ENCODE peak calls at places on chromosomes 7 and 10, in nine cellular contexts. X is adipocyte, D is GM04504, O is hippocampal formation, M is amniotic stem cell, B is AG04450, Y is mammary epithelial cell, J is esophagus squamous epithelium, I is GM12891. S is an unnamed sample.

GRCh38 chr10:63608511-63608910 is 87.3 kb downstream of the REEP3 start:
- DNase-seq in O (no peak), M (no peak), D (no peak), X (no peak), I (no peak), Y (no peak), J (no peak), B (no peak), S (no peak)

GRCh38 chr7:33190688-33191304 is 61.4 kb downstream of the BBS9 start:
- DNase-seq in X (no peak), O (no peak), M (no peak), J (no peak), B (no peak), Y (no peak), I (no peak), D (no peak), S (no peak)

GRCh38 chr10:73641272-73642060 is at the start of gene MYOZ1:
- DNase-seq in B (no peak), O (no peak), Y (peak; percentile 18), J (no peak), D (no peak), I (no peak), X (peak; percentile 70), M (no peak), S (no peak)

GRCh38 chr7:124754576-124755264 is 10.9 kb downstream of the GPR37 start:
- DNase-seq in O (peak; percentile 90), J (no peak), X (no peak), I (no peak), Y (no peak), B (no peak), M (no peak), D (no peak), S (no peak)

GRCh38 chr7:74094224-74095095 is 10.9 kb downstream of the LIMK1 start:
- DNase-seq in I (peak; percentile 71), Y (peak; percentile 94), D (peak; percentile 93), B (peak; percentile 66), J (peak; percentile 55), X (peak; percentile 92), O (no peak), M (peak; percentile 89), S (peak; percentile 81)

GRCh38 chr10:44696496-44696895 is 214.6 kb upstream of the TMEM72 start:
- DNase-seq in O (no peak), Y (no peak), X (peak; percentile 95), M (peak; percentile 52), J (no peak), B (no peak), D (peak; percentile 90), I (no peak), S (peak; percentile 56)

GRCh38 chr10:100886946-100887345 is 25.8 kb upstream of the SLF2 start:
- DNase-seq in O (no peak), I (no peak), X (peak; percentile 30), M (no peak), D (no peak), J (no peak), B (no peak), Y (no peak), S (peak; percentile 61)

GRCh38 chr10:101694674-101695403 is at the start of gene FBXW4:
- DNase-seq in M (no peak), X (peak; percentile 75), I (peak; percentile 81), B (no peak), Y (peak; percentile 33), D (no peak), O (peak; percentile 45), J (no peak), S (no peak)

GRCh38 chr7:100629117-100629711 is 12.1 kb downstream of the TFR2 start:
- DNase-seq in B (no peak), Y (no peak), J (no peak), I (no peak), M (no peak), X (peak; percentile 19), O (no peak), D (no peak), S (no peak)

GRCh38 chr10:96998329-96998888 is 166.3 kb downstream of the LCOR start:
- DNase-seq in I (no peak), Y (no peak), X (no peak), B (peak; percentile 72), O (no peak), M (no peak), J (no peak), D (no peak), S (peak; percentile 67)

GRCh38 chr10:24963646-24964045 is 11.2 kb upstream of the PRTFDC1 start:
- DNase-seq in I (no peak), X (no peak), B (no peak), J (no peak), Y (no peak), O (no peak), D (no peak), M (no peak), S (no peak)

GRCh38 chr10:7320072-7320471 is 90.8 kb downstream of the SFMBT2 start:
- DNase-seq in Y (no peak), I (no peak), B (no peak), D (no peak), M (no peak), J (no peak), X (no peak), O (no peak), S (no peak)

GRCh38 chr10:6771361-6771760 is 191.3 kb upstream of the PRKCQ start:
- DNase-seq in Y (no peak), O (no peak), X (no peak), M (no peak), B (no peak), J (no peak), I (no peak), D (no peak), S (no peak)

GRCh38 chr10:26859241-26860025 is 1.3 kb downstream of the ABI1 start:
- DNase-seq in D (no peak), B (no peak), O (no peak), Y (no peak), I (no peak), J (no peak), M (no peak), X (peak; percentile 49), S (no peak)

GRCh38 chr7:33933611-33934281 is 28.4 kb downstream of the BMPER start:
- DNase-seq in M (peak; percentile 62), J (no peak), B (no peak), X (peak; percentile 67), Y (peak; percentile 85), O (no peak), I (no peak), D (peak; percentile 87), S (peak; percentile 57)

GRCh38 chr7:101140746-101141382 is 13.4 kb upstream of the AP1S1 start:
- DNase-seq in B (no peak), I (no peak), D (no peak), J (no peak), M (no peak), Y (peak; percentile 76), O (no peak), X (no peak), S (no peak)

GRCh38 chr10:93440591-93441012 is 41.5 kb downstream of the MYOF start:
- DNase-seq in Y (no peak), B (no peak), M (no peak), O (no peak), X (peak; percentile 77), J (no peak), I (no peak), D (no peak), S (no peak)

GRCh38 chr10:100184426-100185219 is 1.2 kb downstream of the ERLIN1 start:
- DNase-seq in D (no peak), Y (peak; percentile 8), O (no peak), J (no peak), B (no peak), X (peak; percentile 57), M (no peak), I (no peak), S (no peak)

GRCh38 chr10:112811741-112812551 is 138.1 kb upstream of the TCF7L2 start:
- DNase-seq in J (no peak), B (peak; percentile 80), O (no peak), D (peak; percentile 87), Y (peak; percentile 93), M (peak; percentile 89), I (no peak), X (peak; percentile 97), S (peak; percentile 78)

GRCh38 chr10:14409247-14409646 is 78.5 kb upstream of the FRMD4A start:
- DNase-seq in Y (no peak), D (no peak), O (no peak), M (no peak), B (no peak), I (no peak), X (no peak), J (no peak), S (no peak)

GRCh38 chr7:30157217-30157616 is 22.4 kb downstream of the MTURN start:
- DNase-seq in Y (no peak), M (no peak), O (no peak), I (no peak), B (no peak), D (no peak), J (no peak), X (no peak), S (no peak)

GRCh38 chr10:18332048-18332447 is 191.8 kb downstream of the CACNB2 start:
- DNase-seq in O (no peak), Y (no peak), I (no peak), J (no peak), B (no peak), X (no peak), M (no peak), D (no peak), S (no peak)

GRCh38 chr7:45924283-45924682 is 3.2 kb upstream of the IGFBP3 start:
- DNase-seq in X (peak; percentile 83), O (no peak), I (no peak), B (no peak), D (peak; percentile 67), Y (peak; percentile 93), J (no peak), M (peak; percentile 51), S (peak; percentile 61)

GRCh38 chr10:73814896-73815718 is 3.7 kb upstream of the NDST2 start:
- DNase-seq in B (no peak), O (no peak), M (no peak), I (no peak), X (peak; percentile 20), J (no peak), Y (no peak), D (no peak), S (no peak)

GRCh38 chr7:30831936-30832335 is 60.7 kb downstream of the MINDY4 start:
- DNase-seq in J (no peak), M (no peak), X (no peak), Y (no peak), B (no peak), I (no peak), O (no peak), D (no peak), S (no peak)

GRCh38 chr7:76318488-76319353 is 16.2 kb downstream of the HSPB1 start:
- DNase-seq in J (peak; percentile 27), D (peak; percentile 87), O (no peak), X (peak; percentile 95), I (peak; percentile 67), Y (peak; percentile 84), B (peak; percentile 76), M (peak; percentile 76), S (peak; percentile 77)

GRCh38 chr10:79347894-79348639 is 798 bp downstream of the PPIF start:
- DNase-seq in D (no peak), O (no peak), X (peak; percentile 80), B (peak; percentile 27), I (peak; percentile 82), M (peak; percentile 8), J (no peak), Y (peak; percentile 71), S (peak; percentile 38)

GRCh38 chr7:42677751-42678231 is 234.1 kb downstream of the C7orf25 start:
- DNase-seq in I (no peak), M (peak; percentile 59), X (peak; percentile 71), Y (peak; percentile 91), B (no peak), D (peak; percentile 92), O (no peak), J (no peak), S (peak; percentile 98)

GRCh38 chr10:78301891-78302738 is 268.5 kb downstream of the RPS24 start:
- DNase-seq in O (no peak), Y (no peak), J (no peak), I (no peak), D (no peak), B (no peak), M (no peak), X (peak; percentile 10), S (no peak)

GRCh38 chr10:3785849-3786290 is 861 bp upstream of the KLF6 start:
- DNase-seq in M (no peak), Y (peak; percentile 52), X (peak; percentile 69), J (no peak), B (no peak), I (no peak), D (no peak), O (no peak), S (no peak)

GRCh38 chr10:93379366-93380042 is 102.6 kb downstream of the MYOF start:
- DNase-seq in D (no peak), O (no peak), X (no peak), B (peak; percentile 39), I (no peak), Y (peak; percentile 69), M (peak; percentile 31), J (no peak), S (no peak)

S was measured in skeletal muscle cell.